ENCODE peak calls at places on chromosomes 1 and 21, in four cellular contexts. Q is fibroblast of lung, M is pancreas, L is lung. T is an unnamed sample. For H3K27me3 and H3K36me3, the result is how much of the 10 kb centered on the place peaks cover.

GRCh38 chr1:206589206-206589605 is 23.1 kb downstream of the EIF2D start:
- DNase-seq in Q (peak), M (no peak), L (peak), T (peak)

GRCh38 chr1:205430631-205431305 is 8.9 kb upstream of the LEMD1 start:
- DNase-seq in Q (peak), M (peak), L (no peak), T (peak)

GRCh38 chr1:9825101-9826074 is 1.6 kb upstream of the CLSTN1 start:
- DNase-seq in Q (peak), M (peak), L (peak), T (peak)

GRCh38 chr1:3692593-3692992 is 40.3 kb downstream of the TP73 start:
- DNase-seq in Q (no peak), M (no peak), L (no peak), T (no peak)

GRCh38 chr1:17437260-17438175 is 2.0 kb downstream of the RCC2 start:
- DNase-seq in Q (peak), M (peak), L (no peak), T (no peak)

GRCh38 chr1:150621497-150622113 is 7.8 kb downstream of the ENSA start:
- DNase-seq in Q (peak), M (peak), L (peak), T (peak)

GRCh38 chr1:15953294-15953771 is 22.6 kb downstream of the ZBTB17 start:
- DNase-seq in Q (peak), M (no peak), L (no peak), T (peak)

GRCh38 chr1:211323156-211324063 is 3.2 kb upstream of the TRAF5 start:
- DNase-seq in Q (peak), M (peak), L (no peak), T (peak)

GRCh38 chr1:18934205-18935000 is 22.1 kb downstream of the IFFO2 start:
- DNase-seq in Q (no peak), M (no peak), L (no peak), T (no peak)

GRCh38 chr1:246035060-246035531 is 472.0 kb downstream of the SMYD3 start:
- DNase-seq in Q (peak), M (no peak), L (no peak), T (no peak)

GRCh38 chr1:204731997-204732396 is 46.5 kb upstream of the LRRN2 start:
- DNase-seq in Q (no peak), M (no peak), L (no peak), T (no peak)

GRCh38 chr1:2493691-2494322 is 17.7 kb downstream of the PLCH2 start:
- DNase-seq in Q (no peak), M (no peak), L (no peak), T (no peak)

GRCh38 chr21:19353271-19353670 is 949.7 kb upstream of the TMPRSS15 start:
- DNase-seq in Q (no peak), M (no peak), L (no peak), T (no peak)

GRCh38 chr1:210342986-210343780 is 14.5 kb downstream of the HHAT start:
- DNase-seq in Q (no peak), M (no peak), L (no peak), T (no peak)

GRCh38 chr21:43917515-43918384 is 52.7 kb downstream of the AGPAT3 start:
- DNase-seq in Q (no peak), M (no peak), L (no peak), T (no peak)

GRCh38 chr21:43919871-43920801 is 55.1 kb downstream of the AGPAT3 start:
- DNase-seq in Q (no peak), M (no peak), L (no peak), T (no peak)

GRCh38 chr21:43916691-43917514 is 51.9 kb downstream of the AGPAT3 start:
- DNase-seq in Q (peak), M (no peak), L (no peak), T (no peak)

GRCh38 chr21:43919283-43919682 is 54.3 kb downstream of the AGPAT3 start:
- DNase-seq in Q (no peak), M (no peak), L (no peak), T (no peak)

GRCh38 chr21:43918385-43918947 is 53.4 kb downstream of the AGPAT3 start:
- DNase-seq in Q (no peak), M (no peak), L (no peak), T (no peak)
- H3K27me3 ChIP-seq in Q (under half), M (under half), L (under half), T (under half)

DNA sequence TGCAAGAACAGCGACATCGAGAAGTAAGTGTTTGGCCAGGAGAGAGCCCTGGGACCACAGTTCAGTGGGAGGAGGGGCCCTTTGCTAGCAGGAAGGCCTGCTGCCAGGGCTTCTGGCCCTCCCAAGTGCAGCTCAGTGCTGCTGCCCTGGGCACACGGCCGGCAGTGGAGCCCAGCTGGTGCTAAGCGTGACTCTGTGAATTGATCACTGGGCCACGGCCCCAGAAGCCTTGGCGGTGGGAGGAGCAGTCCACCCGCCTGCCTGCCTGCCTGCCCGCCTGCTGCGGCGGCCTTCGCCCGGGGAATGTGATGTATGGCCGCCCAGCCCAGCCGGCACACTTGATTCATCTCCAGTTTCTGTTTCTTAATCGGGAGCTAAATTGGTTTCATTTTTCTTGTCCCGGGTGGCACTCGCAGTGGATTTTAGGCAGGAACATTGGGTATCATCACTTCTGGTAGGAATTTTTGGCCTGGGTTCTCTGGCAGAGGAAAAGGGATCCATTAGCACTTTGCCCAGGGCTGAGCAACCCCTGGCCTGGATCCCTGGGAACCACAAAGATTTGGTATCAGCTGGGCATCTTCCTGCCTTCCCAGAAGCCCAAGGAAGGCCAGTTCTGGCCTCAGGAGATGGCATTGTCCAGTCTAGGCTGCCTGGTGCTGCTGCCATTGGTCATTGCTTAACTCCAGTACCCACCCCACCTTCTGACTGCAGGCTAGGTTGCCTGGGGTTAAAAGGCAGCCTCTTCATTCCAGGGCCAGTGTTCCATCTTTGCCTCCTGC is 28.6 kb downstream of the TMEM53 start:
- DNase-seq in Q (peak), M (no peak), L (no peak), T (no peak)
- H3K36me3 ChIP-seq in Q (under half), M (under half), L (half or more), T (under half)

DNA sequence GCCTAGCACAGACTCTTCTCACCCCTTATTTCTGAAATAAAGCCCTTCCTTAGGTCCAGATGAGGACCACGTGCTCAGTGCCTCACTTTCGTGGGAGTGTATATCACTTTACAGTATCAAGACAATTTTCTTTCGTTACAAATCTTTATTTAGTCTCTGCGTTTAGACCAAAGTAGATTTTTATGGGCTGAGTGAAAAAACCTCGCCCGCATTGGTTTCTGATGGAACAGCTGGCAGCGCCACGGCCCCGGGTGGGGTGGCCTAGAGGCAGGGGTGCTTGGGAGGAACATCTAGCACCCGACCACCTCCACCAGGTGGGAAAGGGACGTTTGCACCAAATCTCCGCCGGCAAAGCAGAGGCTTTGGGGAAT is 7.6 kb downstream of the SIM2 start:
- DNase-seq in Q (no peak), M (no peak), L (no peak), T (no peak)
- H3K27me3 ChIP-seq in Q (half or more), M (under half), L (under half), T (half or more)

GRCh38 chr1:236860674-236861073 is 65.6 kb downstream of the MTR start:
- DNase-seq in Q (no peak), M (no peak), L (no peak), T (no peak)
- H3K36me3 ChIP-seq in Q (under half), M (under half), L (under half), T (under half)

GRCh38 chr1:26069941-26070807 is 2.7 kb upstream of the TRIM63 start:
- DNase-seq in Q (no peak), M (no peak), L (no peak), T (no peak)
- H3K27me3 ChIP-seq in Q (under half), M (under half), L (under half), T (under half)

GRCh38 chr1:83113686-83114085 is 885.2 kb downstream of the TTLL7 start:
- DNase-seq in Q (peak), M (no peak), L (no peak), T (no peak)
- H3K36me3 ChIP-seq in Q (under half), M (under half), L (under half), T (under half)

T was measured in bronchial epithelial cell.